ENCODE peak calls at places on chromosome 1, in five cellular contexts. M, O, Q, Y and R are unnamed samples.

GRCh38 chr1:59453297-59453970 is 156.5 kb downstream of the FGGY start:
- DNase-seq in M (no peak), O (no peak), Q (no peak), Y (no peak), R (no peak)

GRCh38 chr1:89535537-89535936 is 10.9 kb downstream of the LRRC8B start:
- DNase-seq in M (no peak), O (no peak), Q (no peak), Y (no peak), R (no peak)

GRCh38 chr1:216325946-216326345 is 97.3 kb downstream of the USH2A start:
- DNase-seq in M (no peak), O (no peak), Q (no peak), Y (no peak), R (no peak)

GRCh38 chr1:202058001-202058908 is 47.9 kb downstream of the ELF3 start:
- DNase-seq in M (no peak), O (no peak), Q (no peak), Y (no peak), R (no peak)

GRCh38 chr1:168362991-168363390 is 82.3 kb downstream of the TBX19 start:
- DNase-seq in M (no peak), O (no peak), Q (peak), Y (no peak), R (no peak)

GRCh38 chr1:4585216-4585615 is 69.2 kb upstream of the AJAP1 start:
- DNase-seq in M (peak), O (no peak), Q (no peak), Y (no peak), R (no peak)

GRCh38 chr1:242522304-242522945 is 2.1 kb downstream of the PLD5 start:
- DNase-seq in M (no peak), O (no peak), Q (no peak), Y (no peak), R (no peak)

GRCh38 chr1:119747451-119747850 is 21.3 kb downstream of the HMGCS2 start:
- DNase-seq in M (no peak), O (no peak), Q (no peak), Y (no peak), R (no peak)

GRCh38 chr1:78427506-78427905 is 63.3 kb upstream of the PTGFR start:
- DNase-seq in M (no peak), O (no peak), Q (no peak), Y (no peak), R (no peak)

GRCh38 chr1:168234846-168235547 is 9.2 kb downstream of the SFT2D2 start:
- DNase-seq in M (no peak), O (no peak), Q (peak), Y (no peak), R (no peak)

GRCh38 chr1:94863297-94863911 is 43.2 kb downstream of the SLC44A3 start:
- DNase-seq in M (no peak), O (no peak), Q (no peak), Y (no peak), R (peak)

GRCh38 chr1:39391741-39392679 is 99.4 kb upstream of the BMP8A start:
- DNase-seq in M (no peak), O (no peak), Q (no peak), Y (no peak), R (no peak)

GRCh38 chr1:238892612-238893011 is 493.8 kb upstream of the CHRM3 start:
- DNase-seq in M (no peak), O (no peak), Q (no peak), Y (no peak), R (no peak)

GRCh38 chr1:213244664-213245091 is 193.6 kb downstream of the RPS6KC1 start:
- DNase-seq in M (no peak), O (no peak), Q (no peak), Y (no peak), R (no peak)

GRCh38 chr1:154860154-154860870 is 9.8 kb downstream of the KCNN3 start:
- DNase-seq in M (no peak), O (no peak), Q (no peak), Y (no peak), R (no peak)

GRCh38 chr1:15660151-15660550 is 24.0 kb upstream of the PLEKHM2 start:
- DNase-seq in M (no peak), O (no peak), Q (no peak), Y (no peak), R (no peak)

GRCh38 chr1:109805486-109806180 is 41.9 kb upstream of the EPS8L3 start:
- DNase-seq in M (no peak), O (no peak), Q (no peak), Y (peak), R (no peak)

GRCh38 chr1:74673351-74674111 is at the start of gene ERICH3:
- DNase-seq in M (no peak), O (no peak), Q (no peak), Y (no peak), R (no peak)

GRCh38 chr1:67355745-67356424 is 48.2 kb downstream of the IL12RB2 start:
- DNase-seq in M (no peak), O (no peak), Q (no peak), Y (no peak), R (peak)

GRCh38 chr1:240285541-240285940 is 193.9 kb downstream of the FMN2 start:
- DNase-seq in M (no peak), O (no peak), Q (no peak), Y (no peak), R (no peak)

GRCh38 chr1:115308969-115309368 is 29.1 kb downstream of the NGF start:
- DNase-seq in M (no peak), O (no peak), Q (no peak), Y (no peak), R (no peak)

GRCh38 chr1:206495493-206496046 is 11.8 kb upstream of the RASSF5 start:
- DNase-seq in M (no peak), O (no peak), Q (no peak), Y (no peak), R (no peak)

GRCh38 chr1:51756290-51756689 is 122.2 kb downstream of the NRDC start:
- DNase-seq in M (no peak), O (no peak), Q (no peak), Y (no peak), R (no peak)

GRCh38 chr1:51752073-51752948 is 126.2 kb downstream of the NRDC start:
- DNase-seq in M (no peak), O (no peak), Q (no peak), Y (no peak), R (no peak)

GRCh38 chr1:51755437-51755836 is 123.1 kb downstream of the NRDC start:
- DNase-seq in M (no peak), O (no peak), Q (no peak), Y (no peak), R (no peak)

GRCh38 chr1:51754666-51755065 is 123.9 kb downstream of the NRDC start:
- DNase-seq in M (no peak), O (no peak), Q (no peak), Y (no peak), R (no peak)

DNA sequence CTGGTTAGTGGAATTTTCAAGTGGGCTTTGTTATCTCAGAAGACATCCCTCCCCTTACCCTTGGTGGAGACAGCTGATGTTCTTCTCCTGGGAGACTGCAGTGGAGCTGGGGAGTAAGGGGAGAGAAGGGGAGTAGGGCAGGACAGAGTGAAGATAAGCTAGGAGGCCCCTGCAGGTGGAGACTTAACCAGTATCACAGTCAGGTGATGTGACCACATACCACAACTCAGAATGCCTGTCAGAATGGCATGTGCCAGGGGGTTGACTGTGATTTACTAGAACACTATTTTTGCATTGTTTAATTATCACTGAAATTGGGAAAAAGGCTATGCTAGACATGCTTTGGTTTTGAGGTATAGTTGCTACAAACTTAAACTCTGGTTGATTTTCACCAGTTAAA is 124.6 kb downstream of the NRDC start:
- DNase-seq in M (no peak), O (no peak), Q (no peak), Y (no peak), R (no peak)
- H3K4me3 ChIP-seq in M (no peak), O (no peak), Q (no peak), Y (no peak), R (no peak)

DNA sequence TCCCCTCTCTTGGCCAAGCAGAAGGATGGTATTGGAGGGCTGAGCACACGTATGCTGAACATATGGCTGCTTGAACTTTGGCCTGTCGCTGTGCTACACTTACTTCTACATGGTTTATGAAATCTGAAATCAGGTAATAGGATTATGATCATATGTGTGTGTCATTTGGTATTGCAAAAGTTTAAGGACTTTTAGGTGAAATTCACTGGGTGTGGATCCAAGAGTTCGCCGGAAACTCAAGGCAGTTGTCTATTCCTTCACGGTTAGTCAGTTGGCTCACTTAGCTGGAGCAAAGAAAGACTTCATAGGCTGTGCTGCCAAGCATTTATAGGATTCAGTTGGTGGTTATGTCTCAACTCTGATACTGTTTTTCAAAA is 918 bp downstream of the UAP1 start:
- DNase-seq in M (no peak), O (no peak), Q (no peak), Y (no peak), R (peak)
- H3K4me3 ChIP-seq in M (peak), O (peak), Q (no peak), Y (peak), R (peak)

GRCh38 chr1:61124078-61124477 is 41.7 kb downstream of the NFIA start:
- DNase-seq in M (no peak), O (no peak), Q (no peak), Y (no peak), R (no peak)

GRCh38 chr1:61123321-61123720 is 41.0 kb downstream of the NFIA start:
- DNase-seq in M (no peak), O (no peak), Q (no peak), Y (no peak), R (no peak)

GRCh38 chr1:61124691-61125090 is 42.3 kb downstream of the NFIA start:
- DNase-seq in M (no peak), O (no peak), Q (no peak), Y (no peak), R (no peak)

GRCh38 chr1:61125895-61126294 is 43.5 kb downstream of the NFIA start:
- DNase-seq in M (no peak), O (no peak), Q (no peak), Y (no peak), R (no peak)

DNA sequence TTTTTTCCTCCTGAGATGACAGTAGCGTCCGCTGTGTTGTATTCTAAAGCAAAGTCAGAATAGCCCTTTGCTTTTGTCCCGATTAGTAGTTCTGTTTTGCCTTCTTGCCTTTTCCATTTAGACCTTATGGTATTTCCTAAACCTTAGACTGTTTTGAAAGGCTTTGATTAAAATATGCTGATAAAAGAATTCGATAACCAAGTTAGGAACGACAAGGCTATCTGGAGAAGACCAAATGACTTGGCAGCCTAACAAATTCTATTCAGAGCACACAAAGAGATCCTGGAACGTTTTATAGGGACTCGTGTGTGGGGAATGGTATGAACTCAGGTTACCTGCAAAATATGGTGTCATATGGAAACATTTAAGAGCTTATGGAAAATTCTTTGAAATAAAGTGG is 42.9 kb downstream of the NFIA start:
- DNase-seq in M (no peak), O (no peak), Q (no peak), Y (no peak), R (no peak)
- H3K4me3 ChIP-seq in M (no peak), O (no peak), Q (no peak), Y (no peak), R (no peak)

GRCh38 chr1:205321109-205321958 is at the start of gene NUAK2:
- DNase-seq in M (peak), O (peak), Q (peak), Y (peak), R (peak)

GRCh38 chr1:205319081-205320018 is 2.2 kb downstream of the NUAK2 start:
- DNase-seq in M (no peak), O (no peak), Q (no peak), Y (peak), R (peak)

GRCh38 chr1:205317311-205317917 is 4.1 kb downstream of the NUAK2 start:
- DNase-seq in M (no peak), O (no peak), Q (no peak), Y (peak), R (peak)

GRCh38 chr1:205316179-205316578 is 5.4 kb downstream of the NUAK2 start:
- DNase-seq in M (no peak), O (no peak), Q (no peak), Y (no peak), R (no peak)

GRCh38 chr1:205318231-205318991 is 3.1 kb downstream of the NUAK2 start:
- DNase-seq in M (no peak), O (no peak), Q (no peak), Y (no peak), R (peak)
- H3K4me3 ChIP-seq in M (peak), O (peak), Q (peak), Y (no peak), R (no peak)